ENCODE peak calls at places on chromosomes 4 and X, in nine cellular contexts. One of them, this sample, is unnamed.

GRCh38 chrX:108439434-108439883 is at the start of gene COL4A5:
- DNase-seq in SW480: peak
- DNase-seq in H9: peak
- DNase-seq in IMR-90: peak
- DNase-seq in coronary artery: no peak
- DNase-seq in WERI-Rb-1: no peak
- DNase-seq in left lung: no peak
- DNase-seq in stimulated activated CD8-positive, alpha-beta memory T cell treated with anti-CD3 and anti-CD28 coated beads, Interleukin-12 subunit alpha, Interleukin-12 subunit beta, amount 100 ng/mL, for 4 hours: no peak
- DNase-seq in ascending aorta: no peak
- DNase-seq in this sample: peak

GRCh38 chr4:1683371-1683902 is 676 bp downstream of the FAM53A start:
- DNase-seq in IMR-90: peak
- DNase-seq in left lung: no peak
- DNase-seq in H9: peak
- DNase-seq in coronary artery: no peak
- DNase-seq in ascending aorta: no peak
- DNase-seq in WERI-Rb-1: no peak
- DNase-seq in stimulated activated CD8-positive, alpha-beta memory T cell treated with anti-CD3 and anti-CD28 coated beads, Interleukin-12 subunit alpha, Interleukin-12 subunit beta, amount 100 ng/mL, for 4 hours: peak
- DNase-seq in SW480: peak
- DNase-seq in this sample: peak

GRCh38 chr4:153001626-153002025 is 65.5 kb downstream of the FHDC1 start:
- DNase-seq in H9: no peak
- DNase-seq in IMR-90: no peak
- DNase-seq in left lung: no peak
- DNase-seq in ascending aorta: no peak
- DNase-seq in stimulated activated CD8-positive, alpha-beta memory T cell treated with anti-CD3 and anti-CD28 coated beads, Interleukin-12 subunit alpha, Interleukin-12 subunit beta, amount 100 ng/mL, for 4 hours: no peak
- DNase-seq in SW480: no peak
- DNase-seq in coronary artery: no peak
- DNase-seq in WERI-Rb-1: no peak
- DNase-seq in this sample: peak

GRCh38 chr4:7777017-7777710 is 162.5 kb downstream of the AFAP1 start:
- DNase-seq in stimulated activated CD8-positive, alpha-beta memory T cell treated with anti-CD3 and anti-CD28 coated beads, Interleukin-12 subunit alpha, Interleukin-12 subunit beta, amount 100 ng/mL, for 4 hours: no peak
- DNase-seq in IMR-90: no peak
- DNase-seq in coronary artery: no peak
- DNase-seq in SW480: no peak
- DNase-seq in H9: no peak
- DNase-seq in WERI-Rb-1: no peak
- DNase-seq in left lung: no peak
- DNase-seq in ascending aorta: no peak
- DNase-seq in this sample: no peak

GRCh38 chr4:11286533-11286932 is 142.2 kb downstream of the HS3ST1 start:
- DNase-seq in IMR-90: no peak
- DNase-seq in stimulated activated CD8-positive, alpha-beta memory T cell treated with anti-CD3 and anti-CD28 coated beads, Interleukin-12 subunit alpha, Interleukin-12 subunit beta, amount 100 ng/mL, for 4 hours: no peak
- DNase-seq in left lung: no peak
- DNase-seq in coronary artery: no peak
- DNase-seq in SW480: no peak
- DNase-seq in WERI-Rb-1: no peak
- DNase-seq in H9: no peak
- DNase-seq in ascending aorta: no peak
- DNase-seq in this sample: no peak

GRCh38 chr4:16024009-16024408 is 59.8 kb downstream of the PROM1 start:
- DNase-seq in ascending aorta: no peak
- DNase-seq in IMR-90: peak
- DNase-seq in coronary artery: no peak
- DNase-seq in SW480: no peak
- DNase-seq in left lung: no peak
- DNase-seq in stimulated activated CD8-positive, alpha-beta memory T cell treated with anti-CD3 and anti-CD28 coated beads, Interleukin-12 subunit alpha, Interleukin-12 subunit beta, amount 100 ng/mL, for 4 hours: no peak
- DNase-seq in H9: no peak
- DNase-seq in WERI-Rb-1: no peak
- DNase-seq in this sample: peak

GRCh38 chr4:123093247-123093646 is 170.8 kb upstream of the NUDT6 start:
- DNase-seq in WERI-Rb-1: no peak
- DNase-seq in stimulated activated CD8-positive, alpha-beta memory T cell treated with anti-CD3 and anti-CD28 coated beads, Interleukin-12 subunit alpha, Interleukin-12 subunit beta, amount 100 ng/mL, for 4 hours: no peak
- DNase-seq in IMR-90: no peak
- DNase-seq in left lung: no peak
- DNase-seq in ascending aorta: no peak
- DNase-seq in coronary artery: no peak
- DNase-seq in H9: no peak
- DNase-seq in SW480: no peak
- DNase-seq in this sample: no peak

GRCh38 chr4:142721187-142721586 is 124.9 kb downstream of the INPP4B start:
- DNase-seq in SW480: no peak
- DNase-seq in left lung: no peak
- DNase-seq in stimulated activated CD8-positive, alpha-beta memory T cell treated with anti-CD3 and anti-CD28 coated beads, Interleukin-12 subunit alpha, Interleukin-12 subunit beta, amount 100 ng/mL, for 4 hours: no peak
- DNase-seq in coronary artery: no peak
- DNase-seq in ascending aorta: no peak
- DNase-seq in WERI-Rb-1: no peak
- DNase-seq in H9: no peak
- DNase-seq in IMR-90: peak
- DNase-seq in this sample: no peak

GRCh38 chr4:70993181-70994068 is at the start of gene DCK:
- DNase-seq in stimulated activated CD8-positive, alpha-beta memory T cell treated with anti-CD3 and anti-CD28 coated beads, Interleukin-12 subunit alpha, Interleukin-12 subunit beta, amount 100 ng/mL, for 4 hours: peak
- DNase-seq in SW480: peak
- DNase-seq in WERI-Rb-1: peak
- DNase-seq in coronary artery: peak
- DNase-seq in IMR-90: peak
- DNase-seq in ascending aorta: peak
- DNase-seq in H9: peak
- DNase-seq in left lung: peak
- DNase-seq in this sample: peak

GRCh38 chr4:137536789-137537561 is 4.7 kb upstream of the PCDH18 start:
- DNase-seq in stimulated activated CD8-positive, alpha-beta memory T cell treated with anti-CD3 and anti-CD28 coated beads, Interleukin-12 subunit alpha, Interleukin-12 subunit beta, amount 100 ng/mL, for 4 hours: no peak
- DNase-seq in left lung: no peak
- DNase-seq in coronary artery: no peak
- DNase-seq in H9: no peak
- DNase-seq in SW480: no peak
- DNase-seq in ascending aorta: no peak
- DNase-seq in IMR-90: no peak
- DNase-seq in WERI-Rb-1: no peak
- DNase-seq in this sample: peak

GRCh38 chr4:54498661-54499111 is 159.1 kb upstream of the KIT start:
- DNase-seq in H9: no peak
- DNase-seq in WERI-Rb-1: no peak
- DNase-seq in SW480: peak
- DNase-seq in IMR-90: peak
- DNase-seq in left lung: no peak
- DNase-seq in ascending aorta: no peak
- DNase-seq in stimulated activated CD8-positive, alpha-beta memory T cell treated with anti-CD3 and anti-CD28 coated beads, Interleukin-12 subunit alpha, Interleukin-12 subunit beta, amount 100 ng/mL, for 4 hours: no peak
- DNase-seq in coronary artery: no peak
- DNase-seq in this sample: peak

GRCh38 chrX:129833153-129834004 is 10.3 kb downstream of the ZDHHC9 start:
- DNase-seq in WERI-Rb-1: peak
- DNase-seq in left lung: no peak
- DNase-seq in IMR-90: peak
- DNase-seq in H9: no peak
- DNase-seq in coronary artery: no peak
- DNase-seq in SW480: no peak
- DNase-seq in stimulated activated CD8-positive, alpha-beta memory T cell treated with anti-CD3 and anti-CD28 coated beads, Interleukin-12 subunit alpha, Interleukin-12 subunit beta, amount 100 ng/mL, for 4 hours: no peak
- DNase-seq in ascending aorta: no peak
- DNase-seq in this sample: peak

GRCh38 chr4:72318771-72319170 is 250.2 kb downstream of the ADAMTS3 start:
- DNase-seq in stimulated activated CD8-positive, alpha-beta memory T cell treated with anti-CD3 and anti-CD28 coated beads, Interleukin-12 subunit alpha, Interleukin-12 subunit beta, amount 100 ng/mL, for 4 hours: no peak
- DNase-seq in IMR-90: no peak
- DNase-seq in H9: no peak
- DNase-seq in WERI-Rb-1: no peak
- DNase-seq in SW480: no peak
- DNase-seq in left lung: no peak
- DNase-seq in ascending aorta: no peak
- DNase-seq in coronary artery: no peak
- DNase-seq in this sample: peak

GRCh38 chr4:147707892-147708672 is 23.8 kb upstream of the ARHGAP10 start:
- DNase-seq in IMR-90: peak
- DNase-seq in stimulated activated CD8-positive, alpha-beta memory T cell treated with anti-CD3 and anti-CD28 coated beads, Interleukin-12 subunit alpha, Interleukin-12 subunit beta, amount 100 ng/mL, for 4 hours: no peak
- DNase-seq in SW480: peak
- DNase-seq in coronary artery: no peak
- DNase-seq in ascending aorta: no peak
- DNase-seq in H9: no peak
- DNase-seq in left lung: no peak
- DNase-seq in WERI-Rb-1: peak
- DNase-seq in this sample: peak

GRCh38 chrX:153400146-153401132 is 711 bp downstream of the PNMA6E start:
- DNase-seq in coronary artery: no peak
- DNase-seq in H9: peak
- DNase-seq in IMR-90: no peak
- DNase-seq in SW480: peak
- DNase-seq in WERI-Rb-1: peak
- DNase-seq in left lung: peak
- DNase-seq in stimulated activated CD8-positive, alpha-beta memory T cell treated with anti-CD3 and anti-CD28 coated beads, Interleukin-12 subunit alpha, Interleukin-12 subunit beta, amount 100 ng/mL, for 4 hours: no peak
- DNase-seq in ascending aorta: no peak
- DNase-seq in this sample: no peak

GRCh38 chr4:14458463-14458862 is 543.8 kb upstream of the CPEB2 start:
- DNase-seq in H9: no peak
- DNase-seq in left lung: no peak
- DNase-seq in WERI-Rb-1: no peak
- DNase-seq in SW480: no peak
- DNase-seq in coronary artery: no peak
- DNase-seq in ascending aorta: no peak
- DNase-seq in IMR-90: no peak
- DNase-seq in stimulated activated CD8-positive, alpha-beta memory T cell treated with anti-CD3 and anti-CD28 coated beads, Interleukin-12 subunit alpha, Interleukin-12 subunit beta, amount 100 ng/mL, for 4 hours: no peak
- DNase-seq in this sample: no peak

GRCh38 chrX:21158678-21159077 is 215.5 kb upstream of the CNKSR2 start:
- DNase-seq in H9: no peak
- DNase-seq in left lung: no peak
- DNase-seq in WERI-Rb-1: no peak
- DNase-seq in stimulated activated CD8-positive, alpha-beta memory T cell treated with anti-CD3 and anti-CD28 coated beads, Interleukin-12 subunit alpha, Interleukin-12 subunit beta, amount 100 ng/mL, for 4 hours: no peak
- DNase-seq in ascending aorta: no peak
- DNase-seq in SW480: no peak
- DNase-seq in coronary artery: no peak
- DNase-seq in IMR-90: no peak
- DNase-seq in this sample: no peak

GRCh38 chrX:9467181-9467580 is 2.3 kb downstream of the TBL1X start:
- DNase-seq in IMR-90: no peak
- DNase-seq in stimulated activated CD8-positive, alpha-beta memory T cell treated with anti-CD3 and anti-CD28 coated beads, Interleukin-12 subunit alpha, Interleukin-12 subunit beta, amount 100 ng/mL, for 4 hours: no peak
- DNase-seq in ascending aorta: no peak
- DNase-seq in coronary artery: no peak
- DNase-seq in left lung: no peak
- DNase-seq in WERI-Rb-1: no peak
- DNase-seq in H9: no peak
- DNase-seq in SW480: no peak
- DNase-seq in this sample: no peak

GRCh38 chr4:116016201-116016600 is 902.8 kb upstream of the NDST4 start:
- DNase-seq in WERI-Rb-1: no peak
- DNase-seq in left lung: no peak
- DNase-seq in SW480: no peak
- DNase-seq in coronary artery: no peak
- DNase-seq in ascending aorta: no peak
- DNase-seq in IMR-90: peak
- DNase-seq in H9: no peak
- DNase-seq in stimulated activated CD8-positive, alpha-beta memory T cell treated with anti-CD3 and anti-CD28 coated beads, Interleukin-12 subunit alpha, Interleukin-12 subunit beta, amount 100 ng/mL, for 4 hours: no peak
- DNase-seq in this sample: peak

GRCh38 chr4:40986375-40986774 is 228.0 kb downstream of the APBB2 start:
- DNase-seq in coronary artery: no peak
- DNase-seq in H9: no peak
- DNase-seq in stimulated activated CD8-positive, alpha-beta memory T cell treated with anti-CD3 and anti-CD28 coated beads, Interleukin-12 subunit alpha, Interleukin-12 subunit beta, amount 100 ng/mL, for 4 hours: no peak
- DNase-seq in WERI-Rb-1: no peak
- DNase-seq in ascending aorta: no peak
- DNase-seq in SW480: no peak
- DNase-seq in left lung: no peak
- DNase-seq in IMR-90: no peak
- DNase-seq in this sample: no peak

GRCh38 chr4:119984998-119985397 is 81.7 kb downstream of the MAD2L1 start:
- DNase-seq in ascending aorta: no peak
- DNase-seq in SW480: no peak
- DNase-seq in IMR-90: no peak
- DNase-seq in WERI-Rb-1: no peak
- DNase-seq in coronary artery: no peak
- DNase-seq in stimulated activated CD8-positive, alpha-beta memory T cell treated with anti-CD3 and anti-CD28 coated beads, Interleukin-12 subunit alpha, Interleukin-12 subunit beta, amount 100 ng/mL, for 4 hours: no peak
- DNase-seq in H9: no peak
- DNase-seq in left lung: no peak
- DNase-seq in this sample: no peak

GRCh38 chrX:110241816-110242215 is 76.1 kb downstream of the AMMECR1 start:
- DNase-seq in IMR-90: peak
- DNase-seq in WERI-Rb-1: no peak
- DNase-seq in coronary artery: no peak
- DNase-seq in stimulated activated CD8-positive, alpha-beta memory T cell treated with anti-CD3 and anti-CD28 coated beads, Interleukin-12 subunit alpha, Interleukin-12 subunit beta, amount 100 ng/mL, for 4 hours: no peak
- DNase-seq in SW480: no peak
- DNase-seq in left lung: no peak
- DNase-seq in H9: no peak
- DNase-seq in ascending aorta: no peak
- DNase-seq in this sample: no peak

GRCh38 chrX:71871367-71871766 is 39.3 kb upstream of the NHSL2 start:
- DNase-seq in SW480: no peak
- DNase-seq in ascending aorta: no peak
- DNase-seq in coronary artery: no peak
- DNase-seq in left lung: no peak
- DNase-seq in H9: no peak
- DNase-seq in IMR-90: peak
- DNase-seq in WERI-Rb-1: no peak
- DNase-seq in stimulated activated CD8-positive, alpha-beta memory T cell treated with anti-CD3 and anti-CD28 coated beads, Interleukin-12 subunit alpha, Interleukin-12 subunit beta, amount 100 ng/mL, for 4 hours: no peak
- DNase-seq in this sample: peak

GRCh38 chrX:150324035-150324728 is 38.9 kb upstream of the MAMLD1 start:
- DNase-seq in stimulated activated CD8-positive, alpha-beta memory T cell treated with anti-CD3 and anti-CD28 coated beads, Interleukin-12 subunit alpha, Interleukin-12 subunit beta, amount 100 ng/mL, for 4 hours: no peak
- DNase-seq in left lung: no peak
- DNase-seq in WERI-Rb-1: no peak
- DNase-seq in H9: no peak
- DNase-seq in SW480: peak
- DNase-seq in ascending aorta: no peak
- DNase-seq in coronary artery: no peak
- DNase-seq in IMR-90: peak
- DNase-seq in this sample: peak

GRCh38 chr4:685681-686218 is 3.2 kb downstream of the SLC49A3 start:
- DNase-seq in ascending aorta: no peak
- DNase-seq in coronary artery: no peak
- DNase-seq in H9: no peak
- DNase-seq in left lung: peak
- DNase-seq in IMR-90: no peak
- DNase-seq in SW480: no peak
- DNase-seq in WERI-Rb-1: no peak
- DNase-seq in stimulated activated CD8-positive, alpha-beta memory T cell treated with anti-CD3 and anti-CD28 coated beads, Interleukin-12 subunit alpha, Interleukin-12 subunit beta, amount 100 ng/mL, for 4 hours: no peak
- DNase-seq in this sample: no peak

GRCh38 chr4:83043801-83044407 is 8.9 kb downstream of the COPS4 start:
- DNase-seq in H9: no peak
- DNase-seq in left lung: no peak
- DNase-seq in ascending aorta: no peak
- DNase-seq in IMR-90: peak
- DNase-seq in SW480: no peak
- DNase-seq in stimulated activated CD8-positive, alpha-beta memory T cell treated with anti-CD3 and anti-CD28 coated beads, Interleukin-12 subunit alpha, Interleukin-12 subunit beta, amount 100 ng/mL, for 4 hours: no peak
- DNase-seq in coronary artery: no peak
- DNase-seq in WERI-Rb-1: no peak
- DNase-seq in this sample: peak

GRCh38 chr4:26787461-26788340 is 72.9 kb upstream of the STIM2 start:
- DNase-seq in stimulated activated CD8-positive, alpha-beta memory T cell treated with anti-CD3 and anti-CD28 coated beads, Interleukin-12 subunit alpha, Interleukin-12 subunit beta, amount 100 ng/mL, for 4 hours: peak
- DNase-seq in H9: peak
- DNase-seq in SW480: peak
- DNase-seq in coronary artery: no peak
- DNase-seq in left lung: peak
- DNase-seq in IMR-90: peak
- DNase-seq in ascending aorta: no peak
- DNase-seq in WERI-Rb-1: peak
- DNase-seq in this sample: peak

This sample was measured in RPMI7951.